ENCODE peak calls at places on chromosome 17, in six cellular contexts. One of them, this sample, is unnamed.

GRCh38 chr17:7219434-7219811 is 213 bp downstream of the DLG4 start:
- DNase-seq in K562: no peak
- DNase-seq in H1: no peak
- DNase-seq in SK-N-SH: no peak
- DNase-seq in GM12878: no peak
- DNase-seq in HepG2: no peak
- DNase-seq in this sample: no peak

GRCh38 chr17:2802574-2802973 is 6.3 kb downstream of the RAP1GAP2 start:
- DNase-seq in HepG2: no peak
- DNase-seq in SK-N-SH: no peak
- DNase-seq in K562: no peak
- DNase-seq in GM12878: no peak
- DNase-seq in H1: no peak
- DNase-seq in this sample: no peak

GRCh38 chr17:72913315-72913714 is 179.2 kb downstream of the SLC39A11 start:
- DNase-seq in SK-N-SH: no peak
- DNase-seq in K562: no peak
- DNase-seq in HepG2: no peak
- DNase-seq in H1: no peak
- DNase-seq in GM12878: no peak
- DNase-seq in this sample: no peak

GRCh38 chr17:2855063-2855600 is 58.9 kb downstream of the RAP1GAP2 start:
- DNase-seq in K562: no peak
- DNase-seq in GM12878: no peak
- DNase-seq in H1: no peak
- DNase-seq in SK-N-SH: no peak
- DNase-seq in HepG2: no peak
- DNase-seq in this sample: no peak

GRCh38 chr17:72030067-72030899 is 90.5 kb upstream of the SOX9 start:
- DNase-seq in GM12878: peak
- DNase-seq in H1: peak
- DNase-seq in SK-N-SH: no peak
- DNase-seq in HepG2: peak
- DNase-seq in K562: no peak
- DNase-seq in this sample: no peak

GRCh38 chr17:40602445-40603443 is 37.5 kb upstream of the CCR7 start:
- DNase-seq in HepG2: no peak
- DNase-seq in H1: no peak
- DNase-seq in K562: no peak
- DNase-seq in SK-N-SH: no peak
- DNase-seq in GM12878: peak
- DNase-seq in this sample: no peak

GRCh38 chr17:17812211-17813054 is 24.4 kb downstream of the SREBF1 start:
- DNase-seq in SK-N-SH: peak
- DNase-seq in H1: peak
- DNase-seq in GM12878: no peak
- DNase-seq in HepG2: peak
- DNase-seq in K562: peak
- DNase-seq in this sample: no peak

GRCh38 chr17:16215965-16216316 is 607 bp upstream of the NCOR1 start:
- DNase-seq in GM12878: no peak
- DNase-seq in SK-N-SH: no peak
- DNase-seq in HepG2: peak
- DNase-seq in K562: no peak
- DNase-seq in H1: no peak
- DNase-seq in this sample: peak

GRCh38 chr17:80754846-80755245 is 210.2 kb downstream of the RPTOR start:
- DNase-seq in SK-N-SH: no peak
- DNase-seq in K562: no peak
- DNase-seq in HepG2: no peak
- DNase-seq in H1: no peak
- DNase-seq in GM12878: no peak
- DNase-seq in this sample: no peak

GRCh38 chr17:27514595-27515413 is 58.6 kb downstream of the KSR1 start:
- DNase-seq in HepG2: no peak
- DNase-seq in H1: no peak
- DNase-seq in GM12878: no peak
- DNase-seq in K562: no peak
- DNase-seq in SK-N-SH: no peak
- DNase-seq in this sample: no peak

GRCh38 chr17:2388020-2388704 is 12.7 kb downstream of the MNT start:
- DNase-seq in GM12878: no peak
- DNase-seq in K562: no peak
- DNase-seq in HepG2: no peak
- DNase-seq in SK-N-SH: peak
- DNase-seq in H1: no peak
- DNase-seq in this sample: no peak

GRCh38 chr17:17077861-17078732 is 35.8 kb downstream of the MPRIP start:
- DNase-seq in HepG2: peak
- DNase-seq in SK-N-SH: no peak
- DNase-seq in GM12878: no peak
- DNase-seq in K562: no peak
- DNase-seq in H1: no peak
- DNase-seq in this sample: no peak

GRCh38 chr17:78602246-78602645 is 25.1 kb upstream of the DNAH17 start:
- DNase-seq in GM12878: no peak
- DNase-seq in SK-N-SH: no peak
- DNase-seq in H1: no peak
- DNase-seq in K562: no peak
- DNase-seq in HepG2: no peak
- DNase-seq in this sample: no peak

GRCh38 chr17:78601577-78602190 is 24.5 kb upstream of the DNAH17 start:
- DNase-seq in H1: no peak
- DNase-seq in K562: no peak
- DNase-seq in SK-N-SH: no peak
- DNase-seq in HepG2: peak
- DNase-seq in GM12878: no peak
- DNase-seq in this sample: no peak

GRCh38 chr17:78599419-78599818 is 22.2 kb upstream of the DNAH17 start:
- DNase-seq in SK-N-SH: no peak
- DNase-seq in HepG2: no peak
- DNase-seq in H1: no peak
- DNase-seq in GM12878: no peak
- DNase-seq in K562: no peak
- DNase-seq in this sample: no peak

GRCh38 chr17:78597923-78598545 is 20.8 kb upstream of the DNAH17 start:
- DNase-seq in GM12878: no peak
- DNase-seq in K562: no peak
- DNase-seq in H1: no peak
- DNase-seq in SK-N-SH: no peak
- DNase-seq in HepG2: no peak
- DNase-seq in this sample: no peak

DNA sequence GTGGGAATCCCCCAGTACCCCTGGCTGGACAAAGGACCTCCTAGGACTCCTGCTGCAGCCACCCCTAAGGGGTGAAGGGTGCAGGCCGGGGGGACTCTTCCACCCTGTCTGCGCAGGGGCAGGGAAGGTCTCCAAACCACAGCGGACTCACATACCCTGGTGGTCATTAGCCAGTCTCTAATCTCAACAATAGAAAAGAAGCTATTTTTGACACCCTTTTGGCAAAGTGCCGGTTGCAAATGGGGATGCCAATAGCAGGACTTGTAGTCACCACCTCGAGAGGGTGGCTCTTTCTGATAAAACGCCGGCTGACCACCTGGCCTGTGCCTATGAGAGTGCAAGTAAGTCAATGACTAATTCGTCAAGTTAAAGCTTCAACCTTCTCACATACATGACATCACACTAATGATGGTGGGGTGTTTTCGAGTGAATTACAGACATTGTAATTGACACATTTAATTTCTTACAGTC is 23.0 kb upstream of the DNAH17 start:
- DNase-seq in H1: no peak
- DNase-seq in GM12878: no peak
- DNase-seq in K562: no peak
- DNase-seq in SK-N-SH: no peak
- DNase-seq in HepG2: no peak
- DNase-seq in this sample: no peak
- TF ChIP-seq GABPA in H1: no peak
- TF ChIP-seq GABPA in GM12878: no peak
- TF ChIP-seq GABPA in K562: no peak
- TF ChIP-seq GABPA in SK-N-SH: no peak
- TF ChIP-seq GABPA in HepG2: no peak
- TF ChIP-seq GABPA in this sample: no peak

GRCh38 chr17:50905460-50905803 is 39.3 kb upstream of the TOB1 start:
- DNase-seq in SK-N-SH: peak
- DNase-seq in K562: no peak
- DNase-seq in HepG2: peak
- DNase-seq in GM12878: no peak
- DNase-seq in H1: no peak
- DNase-seq in this sample: no peak

GRCh38 chr17:50904522-50905459 is 38.6 kb upstream of the TOB1 start:
- DNase-seq in SK-N-SH: peak
- DNase-seq in H1: peak
- DNase-seq in K562: no peak
- DNase-seq in GM12878: no peak
- DNase-seq in HepG2: peak
- DNase-seq in this sample: no peak

GRCh38 chr17:50906443-50906842 is 40.3 kb upstream of the TOB1 start:
- DNase-seq in H1: no peak
- DNase-seq in GM12878: no peak
- DNase-seq in SK-N-SH: no peak
- DNase-seq in K562: no peak
- DNase-seq in HepG2: no peak
- DNase-seq in this sample: no peak

GRCh38 chr17:50902768-50903353 is 36.7 kb upstream of the TOB1 start:
- DNase-seq in H1: no peak
- DNase-seq in HepG2: no peak
- DNase-seq in GM12878: no peak
- DNase-seq in K562: no peak
- DNase-seq in SK-N-SH: no peak
- DNase-seq in this sample: no peak

DNA sequence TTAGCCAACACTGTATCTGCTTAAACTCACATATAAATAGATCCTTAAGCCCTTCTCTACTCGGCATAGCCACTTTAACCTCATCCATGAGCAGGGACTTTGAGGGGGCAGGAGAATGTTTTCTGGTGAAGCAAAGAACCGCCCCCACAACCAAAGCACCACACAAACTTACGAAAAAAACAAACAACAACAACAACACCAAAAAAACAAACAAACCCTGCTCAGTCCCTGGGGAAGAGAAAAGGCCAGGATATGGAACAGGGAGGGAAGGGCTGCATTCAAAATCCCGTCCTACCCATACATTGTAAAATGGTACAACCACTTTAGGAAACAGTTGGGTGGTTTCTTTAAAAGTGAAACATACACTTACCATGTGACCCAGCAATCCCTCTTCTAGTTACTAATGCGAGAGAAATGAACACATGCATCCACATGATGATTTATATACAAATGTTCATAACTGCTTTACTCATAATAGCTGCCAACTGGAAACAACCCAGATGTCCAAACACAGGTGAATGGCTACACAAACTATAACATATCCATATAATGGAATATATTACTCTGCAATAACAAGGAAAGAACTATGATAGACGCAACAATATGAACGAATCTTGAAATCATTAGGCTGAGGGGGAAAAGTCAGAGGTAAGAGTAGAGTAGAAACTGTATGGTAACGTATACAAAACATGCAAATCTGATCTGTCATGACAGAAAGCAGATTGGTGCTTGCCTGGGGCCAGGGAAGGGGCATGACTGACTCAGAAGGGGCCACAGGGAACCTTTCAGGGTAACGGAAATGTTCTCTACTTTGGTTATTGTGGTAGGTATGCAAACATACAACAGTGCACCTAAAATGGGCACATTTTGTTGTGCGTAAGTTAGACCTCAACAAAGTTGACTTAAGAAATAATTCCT is 37.7 kb upstream of the TOB1 start:
- DNase-seq in SK-N-SH: no peak
- DNase-seq in GM12878: no peak
- DNase-seq in HepG2: no peak
- DNase-seq in H1: no peak
- DNase-seq in K562: no peak
- DNase-seq in this sample: no peak
- H3K4me3 ChIP-seq in SK-N-SH: no peak
- H3K4me3 ChIP-seq in GM12878: no peak
- H3K4me3 ChIP-seq in HepG2: peak
- H3K4me3 ChIP-seq in H1: no peak
- H3K4me3 ChIP-seq in K562: no peak
- H3K4me3 ChIP-seq in this sample: no peak

DNA sequence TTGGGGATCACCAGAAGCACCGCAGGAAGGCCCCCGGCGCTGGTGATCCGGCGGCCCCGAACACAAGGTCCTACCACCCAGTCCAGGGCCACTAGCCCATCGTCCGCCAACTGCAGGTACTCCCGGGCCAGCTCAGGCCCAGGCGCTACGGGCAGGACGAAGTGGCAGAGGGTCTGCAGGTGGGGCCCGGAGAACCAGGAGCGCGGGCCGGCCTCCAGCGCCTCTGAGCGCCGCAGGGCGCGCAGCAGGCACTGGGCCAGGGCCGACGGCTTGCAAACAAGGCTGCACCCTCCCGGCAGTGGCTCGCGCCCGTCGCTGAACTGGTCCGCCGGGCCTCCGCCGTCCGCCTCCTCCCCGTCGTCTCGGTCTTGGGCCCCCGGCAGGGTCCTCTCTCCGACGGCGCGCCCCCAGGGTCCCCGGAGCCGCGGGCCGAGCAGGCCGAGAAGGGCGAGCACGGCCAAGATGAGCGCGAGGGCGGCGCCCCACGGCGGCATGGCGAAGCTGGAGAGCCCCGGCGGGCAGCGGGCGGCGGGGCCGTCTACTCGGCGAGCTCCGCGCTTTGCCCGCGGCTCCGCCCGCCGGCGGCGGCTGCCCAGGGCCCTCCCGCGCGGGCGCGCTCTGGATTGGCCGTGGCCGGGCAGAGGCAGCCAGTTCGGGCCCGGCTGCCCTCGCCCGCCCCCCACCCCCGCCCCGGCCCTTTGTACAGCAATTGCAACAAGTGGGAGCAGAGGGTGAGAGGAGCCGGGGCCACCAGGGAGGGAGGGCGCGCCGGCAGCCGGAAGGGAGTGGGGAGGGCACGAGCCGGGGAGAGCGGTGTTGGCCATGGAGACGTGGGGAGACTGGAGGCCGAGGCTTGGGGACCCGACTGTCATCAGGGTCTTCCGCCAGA is at the start of gene ABHD15:
- DNase-seq in K562: no peak
- DNase-seq in HepG2: peak
- DNase-seq in SK-N-SH: peak
- DNase-seq in H1: peak
- DNase-seq in GM12878: no peak
- DNase-seq in this sample: peak
- TF ChIP-seq GABPA in K562: no peak
- TF ChIP-seq GABPA in HepG2: no peak
- TF ChIP-seq GABPA in SK-N-SH: no peak
- TF ChIP-seq GABPA in H1: no peak
- TF ChIP-seq GABPA in GM12878: no peak
- TF ChIP-seq GABPA in this sample: no peak

DNA sequence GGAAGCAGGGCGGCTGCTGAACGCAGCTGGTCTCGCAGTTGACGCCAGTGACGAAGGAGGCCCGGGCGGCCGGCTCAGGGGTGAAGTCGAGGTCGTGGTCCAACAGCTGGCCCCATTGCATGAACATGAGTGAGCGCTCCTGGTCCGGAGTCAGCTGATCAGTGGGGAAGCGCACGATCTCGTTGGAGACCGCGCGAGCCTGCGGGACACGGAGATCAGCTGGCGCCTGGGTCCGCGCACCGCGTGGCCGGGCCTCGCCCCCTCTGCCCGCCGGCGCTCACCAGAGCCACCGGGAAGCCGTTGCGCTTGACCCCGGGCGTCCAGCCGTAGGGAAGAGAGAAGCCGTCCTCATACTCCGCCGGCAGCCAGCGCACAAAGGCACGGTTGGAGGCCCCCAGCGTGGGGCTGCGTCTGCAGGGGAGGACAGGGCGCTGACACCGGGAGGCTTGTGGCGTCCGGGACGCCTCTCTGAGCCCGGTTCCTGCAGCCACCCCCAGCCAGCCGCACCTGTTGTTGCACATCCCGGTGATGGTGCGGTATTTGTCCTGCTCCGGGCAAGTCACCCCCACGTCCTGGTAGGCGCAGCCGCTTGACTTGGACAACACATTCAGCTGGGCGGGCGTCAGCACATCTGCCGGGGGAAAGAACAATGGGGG is 1.6 kb downstream of the MPO start:
- DNase-seq in SK-N-SH: no peak
- DNase-seq in H1: no peak
- DNase-seq in HepG2: no peak
- DNase-seq in K562: peak
- DNase-seq in GM12878: no peak
- DNase-seq in this sample: peak
- H3K4me3 ChIP-seq in SK-N-SH: no peak
- H3K4me3 ChIP-seq in H1: no peak
- H3K4me3 ChIP-seq in HepG2: peak
- H3K4me3 ChIP-seq in K562: no peak
- H3K4me3 ChIP-seq in GM12878: no peak
- H3K4me3 ChIP-seq in this sample: peak